ENCODE peak calls at places on chromosomes 7 and 10, in eight cellular contexts. K is GM23248; E is DND-41; S is GM23338; V is IMR-90; T is Peyer's patch; O is heart left ventricle; B is CD8-positive, alpha-beta memory T cell. W is an unnamed sample. For H3K36me3 and H3K4me1, the result is how much of the 10 kb centered on the place peaks cover.

GRCh38 chr10:119118231-119118630 is 14.3 kb downstream of the DENND10 start:
- DNase-seq in S (no peak), B (no peak), V (no peak), E (no peak), O (no peak), T (no peak), K (no peak), W (no peak)

GRCh38 chr7:18792866-18793595 is 297.5 kb downstream of the HDAC9 start:
- DNase-seq in V (peak), T (no peak), S (no peak), O (no peak), E (no peak), B (no peak), K (no peak), W (no peak)

GRCh38 chr10:35938160-35938559 is 296.1 kb upstream of the FZD8 start:
- DNase-seq in K (no peak), T (no peak), V (no peak), B (no peak), S (no peak), E (no peak), O (no peak), W (no peak)

GRCh38 chr7:47502240-47502877 is 79.6 kb downstream of the TNS3 start:
- DNase-seq in S (no peak), B (no peak), O (no peak), V (no peak), E (no peak), K (no peak), T (no peak), W (no peak)

GRCh38 chr10:75430000-75430763 is 1.2 kb upstream of the LRMDA start:
- DNase-seq in S (peak), B (no peak), T (no peak), V (no peak), O (peak), K (no peak), E (no peak), W (peak)

GRCh38 chr10:11625019-11625735 is 13.7 kb upstream of the USP6NL start:
- DNase-seq in E (no peak), B (no peak), O (no peak), T (peak), S (no peak), V (no peak), K (no peak), W (no peak)

GRCh38 chr7:40419832-40420231 is 285.0 kb downstream of the SUGCT start:
- DNase-seq in E (no peak), V (no peak), K (no peak), T (no peak), B (no peak), O (no peak), S (no peak), W (no peak)

GRCh38 chr10:15197276-15197675 is 28.8 kb upstream of the NMT2 start:
- DNase-seq in K (peak), E (no peak), T (no peak), V (peak), S (no peak), B (no peak), O (no peak), W (no peak)

GRCh38 chr7:6161463-6162330 is 110.7 kb downstream of the CYTH3 start:
- DNase-seq in K (no peak), V (no peak), T (no peak), O (no peak), S (no peak), B (no peak), E (no peak), W (no peak)

GRCh38 chr10:111360260-111360925 is 283.6 kb downstream of the ADRA2A start:
- DNase-seq in K (peak), V (no peak), B (no peak), O (no peak), S (peak), T (no peak), E (no peak), W (no peak)

GRCh38 chr7:3092468-3092867 is 48.8 kb upstream of the CARD11 start:
- DNase-seq in V (peak), T (peak), B (peak), S (no peak), E (peak), K (no peak), O (peak), W (peak)

GRCh38 chr7:119711104-119711503 is 561.9 kb upstream of the KCND2 start:
- DNase-seq in S (no peak), E (no peak), O (no peak), T (no peak), V (no peak), B (no peak), K (no peak), W (no peak)

GRCh38 chr10:124728830-124729661 is 15.1 kb downstream of the FAM53B start:
- DNase-seq in S (no peak), E (peak), T (peak), B (no peak), V (no peak), O (peak), K (no peak), W (peak)

GRCh38 chr10:78053201-78053868 is 19.7 kb downstream of the RPS24 start:
- DNase-seq in E (no peak), B (no peak), S (no peak), K (peak), T (no peak), V (peak), O (no peak), W (no peak)

GRCh38 chr10:100022403-100022802 is 12.7 kb upstream of the DNMBP start:
- DNase-seq in T (no peak), E (no peak), B (no peak), S (no peak), K (peak), V (peak), O (no peak), W (no peak)

GRCh38 chr10:77226871-77227557 is 410.6 kb downstream of the KCNMA1 start:
- DNase-seq in B (no peak), O (no peak), K (peak), T (no peak), S (no peak), E (no peak), V (peak), W (no peak)

GRCh38 chr7:133293390-133294110 is 40.7 kb downstream of the EXOC4 start:
- DNase-seq in K (no peak), S (no peak), E (no peak), V (no peak), O (no peak), B (no peak), T (no peak), W (no peak)
- H3K36me3 ChIP-seq in K (under half), S (under half), E (half or more), V (under half), O (under half), B (under half), T (under half), W (under half)

GRCh38 chr7:98278408-98278807 is 3.1 kb upstream of the BRI3 start:
- DNase-seq in O (no peak), E (no peak), K (peak), S (peak), V (no peak), B (no peak), T (no peak), W (no peak)
- H3K4me1 ChIP-seq in O (under half), E (under half), K (under half), S (under half), V (under half), B (under half), T (under half), W (under half)

GRCh38 chr7:92100523-92100922 is 33.8 kb downstream of the CYP51A1 start:
- DNase-seq in E (no peak), S (no peak), O (no peak), B (no peak), T (no peak), V (no peak), K (no peak), W (no peak)

GRCh38 chr7:92092210-92092609 is 42.1 kb downstream of the CYP51A1 start:
- DNase-seq in S (no peak), O (no peak), K (peak), T (no peak), E (no peak), V (peak), B (no peak), W (no peak)

GRCh38 chr7:92095424-92095823 is 38.9 kb downstream of the CYP51A1 start:
- DNase-seq in O (no peak), E (no peak), V (no peak), K (no peak), T (no peak), S (no peak), B (no peak), W (no peak)
- H3K36me3 ChIP-seq in O (half or more), E (half or more), V (under half), K (under half), T (half or more), S (under half), B (under half), W (half or more)

DNA sequence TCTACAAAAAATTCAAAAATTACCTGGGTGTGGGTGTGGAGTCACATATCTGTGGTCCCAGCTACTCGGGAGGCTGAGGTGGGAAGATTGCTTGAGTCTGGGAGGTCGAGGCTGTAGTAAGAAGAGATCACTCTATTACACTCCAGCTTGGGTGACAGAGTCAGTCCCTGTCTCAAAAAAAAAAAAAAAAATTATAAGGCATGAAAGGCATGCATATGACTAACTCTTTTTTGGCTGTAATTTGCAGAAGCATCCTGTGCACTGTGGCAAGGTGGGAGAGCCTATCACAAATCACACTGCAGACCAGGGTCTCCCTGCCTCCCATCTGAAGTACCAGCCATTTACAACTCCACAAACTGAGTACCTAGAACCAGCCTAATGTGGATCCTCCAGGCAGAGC is 14.1 kb upstream of the MYPN start:
- DNase-seq in S (no peak), O (no peak), V (peak), B (no peak), K (peak), E (no peak), T (no peak), W (no peak)
- H3K4me1 ChIP-seq in S (under half), O (under half), V (under half), B (under half), K (half or more), E (under half), T (under half), W (under half)

W was measured in upper lobe of right lung.